ENCODE peak calls at places on chromosomes 4 and X, in eight cellular contexts. F is GM23338; C is heart right ventricle; T is pancreas; N is fibroblast of lung; B is brain microvascular endothelial cell; M is left ventricle myocardium inferior; D is CD8-positive, alpha-beta T cell. U is an unnamed sample.
A peak's percentile ranks its signal among the peaks of the same experiment; 100 is the strongest.

GRCh38 chrX:50211510-50211909 is 6.9 kb downstream of the CCNB3 start:
- DNase-seq in D (no peak), C (no peak), F (peak; percentile 66), T (no peak), N (no peak), B (peak; percentile 21), M (no peak), U (no peak)

GRCh38 chrX:145405012-145405411 is 157.7 kb downstream of the SPANXN1 start:
- DNase-seq in D (no peak), C (no peak), F (peak; percentile 36), N (peak; percentile 3), B (peak; percentile 16), M (no peak), T (no peak), U (no peak)

GRCh38 chrX:53312946-53313745 is 31.8 kb upstream of the IQSEC2 start:
- DNase-seq in N (peak; percentile 62), B (peak; percentile 68), C (peak; percentile 38), D (peak; percentile 37), F (peak; percentile 70), T (peak; percentile 64), M (peak; percentile 39), U (peak; percentile 72)

GRCh38 chrX:34341258-34341657 is 209.1 kb upstream of the FAM47A start:
- DNase-seq in T (no peak), C (no peak), B (no peak), M (no peak), N (no peak), F (peak; percentile 24), D (no peak), U (no peak)

GRCh38 chr4:3656441-3657376 is 109.5 kb upstream of the ADRA2C start:
- DNase-seq in N (no peak), C (no peak), T (no peak), M (no peak), D (peak; percentile 1), F (no peak), B (no peak), U (no peak)

GRCh38 chr4:92231511-92231910 is 72.3 kb upstream of the GRID2 start:
- DNase-seq in T (no peak), B (no peak), D (no peak), M (no peak), F (no peak), C (no peak), N (peak; percentile 24), U (no peak)

GRCh38 chr4:66920514-66920913 is 624.8 kb downstream of the CENPC start:
- DNase-seq in D (no peak), B (no peak), C (no peak), M (no peak), T (no peak), F (no peak), N (no peak), U (no peak)

GRCh38 chrX:152299787-152300186 is 151.3 kb downstream of the GABRA3 start:
- DNase-seq in C (no peak), N (no peak), M (no peak), D (no peak), F (no peak), T (no peak), B (no peak), U (no peak)

GRCh38 chr4:24753519-24753918 is 41.9 kb upstream of the SOD3 start:
- DNase-seq in N (peak; percentile 14), T (no peak), B (peak; percentile 36), D (no peak), M (no peak), C (no peak), F (no peak), U (no peak)

GRCh38 chr4:57588557-57588956 is 478.4 kb upstream of the IGFBP7 start:
- DNase-seq in M (no peak), T (no peak), N (no peak), B (no peak), D (no peak), C (no peak), F (no peak), U (no peak)

GRCh38 chr4:152806492-152807125 is 26.9 kb downstream of the ARFIP1 start:
- DNase-seq in D (no peak), F (no peak), M (no peak), C (no peak), N (peak; percentile 14), B (no peak), T (no peak), U (no peak)

GRCh38 chrX:68832101-68832416 is 3.2 kb downstream of the EFNB1 start:
- DNase-seq in F (peak; percentile 24), D (no peak), M (peak; percentile 30), T (no peak), C (no peak), N (peak; percentile 80), B (peak; percentile 60), U (peak; percentile 49)

GRCh38 chrX:4935846-4936245 is 1222.4 kb upstream of the PRKX start:
- DNase-seq in F (no peak), M (no peak), T (no peak), B (no peak), D (no peak), C (peak; percentile 2), N (no peak), U (peak; percentile 15)

GRCh38 chrX:105636667-105637066 is 185.7 kb upstream of the NRK start:
- DNase-seq in F (peak; percentile 71), N (no peak), D (no peak), M (no peak), C (no peak), B (no peak), T (no peak), U (no peak)

GRCh38 chr4:111400736-111401135 is 744.5 kb upstream of the FAM241A start:
- DNase-seq in D (no peak), N (peak; percentile 75), M (no peak), B (peak; percentile 1), T (no peak), F (no peak), C (peak; percentile 46), U (no peak)

GRCh38 chrX:118496763-118497079 is 1.1 kb downstream of the DOCK11 start:
- DNase-seq in D (no peak), M (no peak), F (peak; percentile 12), B (no peak), N (no peak), T (no peak), C (no peak), U (no peak)

GRCh38 chr4:166078956-166079355 is 205.9 kb downstream of the TLL1 start:
- DNase-seq in F (peak; percentile 30), B (peak; percentile 20), N (peak; percentile 3), C (no peak), D (no peak), T (no peak), M (no peak), U (no peak)

GRCh38 chr4:2939383-2940243 is 23.6 kb downstream of the NOP14 start:
- DNase-seq in D (peak; percentile 24), N (no peak), B (no peak), F (no peak), C (no peak), M (peak; percentile 2), T (peak; percentile 25), U (peak; percentile 56)

GRCh38 chrX:15350329-15350996 is 15.1 kb upstream of the PIGA start:
- DNase-seq in B (no peak), N (no peak), M (no peak), D (no peak), C (no peak), T (no peak), F (peak; percentile 18), U (no peak)

GRCh38 chr4:89837385-89837995 is 529 bp upstream of the SNCA start:
- DNase-seq in F (no peak), C (no peak), T (peak; percentile 23), B (peak; percentile 6), M (no peak), D (no peak), N (peak; percentile 27), U (peak; percentile 25)

DNA sequence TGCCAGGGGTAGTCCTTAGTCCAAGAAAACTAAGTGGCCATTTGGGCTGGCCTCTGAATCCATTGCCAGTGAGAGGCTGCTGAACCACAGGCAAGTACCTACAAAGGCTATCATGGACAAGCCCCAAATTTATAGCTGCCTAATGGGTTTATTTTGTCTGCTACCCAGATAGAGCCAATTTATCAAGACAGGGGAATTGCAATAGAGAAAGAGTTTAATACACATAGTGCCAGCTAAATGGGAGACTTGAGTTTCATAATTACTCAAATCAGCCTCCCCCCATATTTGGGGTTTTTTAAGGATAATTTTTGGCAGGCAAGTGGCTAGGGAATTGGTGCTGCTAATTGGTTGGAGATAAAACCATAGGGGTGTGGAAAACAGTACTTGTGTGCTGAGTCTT is 73.1 kb upstream of the BMP2K start:
- DNase-seq in M (no peak), B (no peak), C (no peak), F (no peak), D (no peak), N (no peak), T (no peak), U (no peak)
- H3K27ac ChIP-seq in M (no peak overlapping the region), B (no peak overlapping the region), C (no peak overlapping the region), F (no peak overlapping the region), D (no peak overlapping the region), N (no peak overlapping the region), T (no peak overlapping the region), U (no peak overlapping the region)

DNA sequence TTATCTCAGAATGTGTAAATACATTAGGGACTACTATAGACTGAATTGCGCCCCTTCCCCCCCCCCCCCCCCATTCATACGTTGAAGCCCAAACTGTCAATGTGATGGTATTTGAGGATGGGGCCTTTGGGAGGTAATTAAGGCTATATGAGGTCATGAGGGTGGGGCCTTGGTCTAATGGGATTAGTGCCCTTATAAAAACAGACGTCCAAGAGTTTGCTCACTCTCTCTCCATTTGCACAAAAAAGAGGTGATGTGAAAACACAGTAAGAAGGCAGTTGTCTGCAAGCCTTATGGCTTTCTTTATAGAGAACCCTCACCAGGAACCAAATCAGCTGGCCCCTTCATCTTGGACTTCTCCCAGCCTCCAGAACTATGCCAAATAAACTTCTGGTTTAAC is 15.3 kb downstream of the SPACA5 start:
- DNase-seq in C (no peak), B (no peak), T (no peak), F (no peak), M (no peak), N (no peak), D (no peak), U (no peak)
- H3K4me3 ChIP-seq in C (peak overlapping the region; percentile 64), B (no peak overlapping the region), T (no peak overlapping the region), F (peak overlapping the region; percentile 80), M (peak overlapping the region; percentile 69), N (no peak overlapping the region), D (no peak overlapping the region), U (no peak overlapping the region)

GRCh38 chr4:15786743-15787142 is 8.6 kb downstream of the CD38 start:
- DNase-seq in T (no peak), N (no peak), F (no peak), B (no peak), C (no peak), D (no peak), M (no peak), U (no peak)
- H3K36me3 ChIP-seq in T (no peaks in the 10 kb centered on the region), N (no peaks in the 10 kb centered on the region), F (peaks cover 3% of the 10 kb centered on the region), B (no peaks in the 10 kb centered on the region), C (no peaks in the 10 kb centered on the region), D (no peaks in the 10 kb centered on the region), M (no peaks in the 10 kb centered on the region), U (no peaks in the 10 kb centered on the region)

GRCh38 chr4:10087152-10087791 is 29.3 kb downstream of the WDR1 start:
- DNase-seq in C (no peak), T (peak; percentile 16), N (no peak), D (peak; percentile 14), M (peak; percentile 12), B (no peak), F (no peak), U (no peak)
- H3K27ac ChIP-seq in C (no peak overlapping the region), T (no peak overlapping the region), N (no peak overlapping the region), D (no peak overlapping the region), M (no peak overlapping the region), B (no peak overlapping the region), F (no peak overlapping the region), U (no peak overlapping the region)

U was measured in adrenal gland.